ENCODE peak calls at places on chromosomes 3 and 15, in nine cellular contexts. One of them, this sample, is unnamed.

GRCh38 chr15:98529205-98530145 is 118.9 kb upstream of the IGF1R start:
- DNase-seq in left cardiac atrium: no peak
- DNase-seq in HepG2: peak
- DNase-seq in activated naive CD8-positive, alpha-beta T cell treated with anti-CD3 and anti-CD28 coated beads, Interleukin-2, amount 50 U/mL, for 24 hours: no peak
- DNase-seq in neural crest cell: no peak
- DNase-seq in GM10248: no peak
- DNase-seq in stomach: no peak
- DNase-seq in GM23338: no peak
- DNase-seq in NCI-H774: no peak
- DNase-seq in this sample: no peak

GRCh38 chr3:68135145-68135544 is 480.7 kb upstream of the SUCLG2 start:
- DNase-seq in NCI-H774: no peak
- DNase-seq in GM10248: no peak
- DNase-seq in neural crest cell: no peak
- DNase-seq in activated naive CD8-positive, alpha-beta T cell treated with anti-CD3 and anti-CD28 coated beads, Interleukin-2, amount 50 U/mL, for 24 hours: no peak
- DNase-seq in stomach: no peak
- DNase-seq in left cardiac atrium: no peak
- DNase-seq in HepG2: no peak
- DNase-seq in GM23338: no peak
- DNase-seq in this sample: no peak

GRCh38 chr15:81987628-81988027 is 58.2 kb downstream of the MEX3B start:
- DNase-seq in GM23338: no peak
- DNase-seq in NCI-H774: no peak
- DNase-seq in left cardiac atrium: no peak
- DNase-seq in HepG2: no peak
- DNase-seq in stomach: no peak
- DNase-seq in activated naive CD8-positive, alpha-beta T cell treated with anti-CD3 and anti-CD28 coated beads, Interleukin-2, amount 50 U/mL, for 24 hours: no peak
- DNase-seq in neural crest cell: no peak
- DNase-seq in GM10248: no peak
- DNase-seq in this sample: no peak

GRCh38 chr3:141457624-141458236 is 29.1 kb upstream of the RASA2 start:
- DNase-seq in stomach: no peak
- DNase-seq in neural crest cell: no peak
- DNase-seq in left cardiac atrium: no peak
- DNase-seq in GM10248: no peak
- DNase-seq in HepG2: peak
- DNase-seq in NCI-H774: no peak
- DNase-seq in activated naive CD8-positive, alpha-beta T cell treated with anti-CD3 and anti-CD28 coated beads, Interleukin-2, amount 50 U/mL, for 24 hours: no peak
- DNase-seq in GM23338: no peak
- DNase-seq in this sample: no peak

GRCh38 chr15:31277335-31278055 is 49.1 kb upstream of the KLF13 start:
- DNase-seq in HepG2: no peak
- DNase-seq in GM23338: no peak
- DNase-seq in GM10248: no peak
- DNase-seq in neural crest cell: no peak
- DNase-seq in left cardiac atrium: no peak
- DNase-seq in NCI-H774: no peak
- DNase-seq in stomach: peak
- DNase-seq in activated naive CD8-positive, alpha-beta T cell treated with anti-CD3 and anti-CD28 coated beads, Interleukin-2, amount 50 U/mL, for 24 hours: no peak
- DNase-seq in this sample: no peak

GRCh38 chr15:81400640-81401236 is 26.7 kb upstream of the TMC3 start:
- DNase-seq in left cardiac atrium: no peak
- DNase-seq in GM23338: peak
- DNase-seq in stomach: no peak
- DNase-seq in NCI-H774: peak
- DNase-seq in neural crest cell: peak
- DNase-seq in HepG2: peak
- DNase-seq in GM10248: peak
- DNase-seq in activated naive CD8-positive, alpha-beta T cell treated with anti-CD3 and anti-CD28 coated beads, Interleukin-2, amount 50 U/mL, for 24 hours: no peak
- DNase-seq in this sample: no peak

GRCh38 chr15:29972051-29972450 is 110.7 kb upstream of the GOLGA8J start:
- DNase-seq in GM23338: no peak
- DNase-seq in activated naive CD8-positive, alpha-beta T cell treated with anti-CD3 and anti-CD28 coated beads, Interleukin-2, amount 50 U/mL, for 24 hours: no peak
- DNase-seq in GM10248: no peak
- DNase-seq in neural crest cell: no peak
- DNase-seq in stomach: no peak
- DNase-seq in left cardiac atrium: no peak
- DNase-seq in HepG2: no peak
- DNase-seq in NCI-H774: no peak
- DNase-seq in this sample: no peak

GRCh38 chr15:43127752-43128151 is 5.6 kb upstream of the TMEM62 start:
- DNase-seq in left cardiac atrium: no peak
- DNase-seq in HepG2: peak
- DNase-seq in stomach: no peak
- DNase-seq in activated naive CD8-positive, alpha-beta T cell treated with anti-CD3 and anti-CD28 coated beads, Interleukin-2, amount 50 U/mL, for 24 hours: no peak
- DNase-seq in neural crest cell: no peak
- DNase-seq in GM10248: no peak
- DNase-seq in NCI-H774: peak
- DNase-seq in GM23338: no peak
- DNase-seq in this sample: no peak

GRCh38 chr15:40436116-40436891 is 4.4 kb upstream of the BAHD1 start:
- DNase-seq in left cardiac atrium: no peak
- DNase-seq in neural crest cell: no peak
- DNase-seq in GM10248: no peak
- DNase-seq in NCI-H774: no peak
- DNase-seq in activated naive CD8-positive, alpha-beta T cell treated with anti-CD3 and anti-CD28 coated beads, Interleukin-2, amount 50 U/mL, for 24 hours: no peak
- DNase-seq in HepG2: no peak
- DNase-seq in GM23338: peak
- DNase-seq in stomach: no peak
- DNase-seq in this sample: no peak

GRCh38 chr3:124246949-124247348 is 255.0 kb upstream of the ROPN1 start:
- DNase-seq in GM23338: peak
- DNase-seq in activated naive CD8-positive, alpha-beta T cell treated with anti-CD3 and anti-CD28 coated beads, Interleukin-2, amount 50 U/mL, for 24 hours: no peak
- DNase-seq in stomach: no peak
- DNase-seq in HepG2: peak
- DNase-seq in left cardiac atrium: no peak
- DNase-seq in GM10248: peak
- DNase-seq in NCI-H774: no peak
- DNase-seq in neural crest cell: no peak
- DNase-seq in this sample: no peak

GRCh38 chr3:54830658-54831057 is 97.2 kb downstream of the LRTM1 start:
- DNase-seq in activated naive CD8-positive, alpha-beta T cell treated with anti-CD3 and anti-CD28 coated beads, Interleukin-2, amount 50 U/mL, for 24 hours: peak
- DNase-seq in stomach: no peak
- DNase-seq in GM10248: peak
- DNase-seq in left cardiac atrium: no peak
- DNase-seq in neural crest cell: peak
- DNase-seq in NCI-H774: no peak
- DNase-seq in HepG2: peak
- DNase-seq in GM23338: peak
- DNase-seq in this sample: no peak

GRCh38 chr3:185401319-185401955 is 38.5 kb downstream of the MAP3K13 start:
- DNase-seq in activated naive CD8-positive, alpha-beta T cell treated with anti-CD3 and anti-CD28 coated beads, Interleukin-2, amount 50 U/mL, for 24 hours: no peak
- DNase-seq in left cardiac atrium: no peak
- DNase-seq in GM10248: no peak
- DNase-seq in NCI-H774: no peak
- DNase-seq in GM23338: no peak
- DNase-seq in stomach: no peak
- DNase-seq in neural crest cell: no peak
- DNase-seq in HepG2: no peak
- DNase-seq in this sample: no peak

GRCh38 chr3:23496165-23496564 is 293.0 kb downstream of the UBE2E2 start:
- DNase-seq in activated naive CD8-positive, alpha-beta T cell treated with anti-CD3 and anti-CD28 coated beads, Interleukin-2, amount 50 U/mL, for 24 hours: no peak
- DNase-seq in HepG2: no peak
- DNase-seq in left cardiac atrium: no peak
- DNase-seq in GM23338: no peak
- DNase-seq in neural crest cell: no peak
- DNase-seq in stomach: no peak
- DNase-seq in NCI-H774: no peak
- DNase-seq in GM10248: peak
- DNase-seq in this sample: no peak

GRCh38 chr3:157132936-157133335 is 27.0 kb downstream of the CCNL1 start:
- DNase-seq in GM23338: no peak
- DNase-seq in stomach: no peak
- DNase-seq in GM10248: no peak
- DNase-seq in HepG2: no peak
- DNase-seq in left cardiac atrium: no peak
- DNase-seq in activated naive CD8-positive, alpha-beta T cell treated with anti-CD3 and anti-CD28 coated beads, Interleukin-2, amount 50 U/mL, for 24 hours: no peak
- DNase-seq in NCI-H774: no peak
- DNase-seq in neural crest cell: no peak
- DNase-seq in this sample: no peak

GRCh38 chr15:67242665-67243064 is 11.8 kb downstream of the AAGAB start:
- DNase-seq in GM10248: no peak
- DNase-seq in left cardiac atrium: no peak
- DNase-seq in NCI-H774: no peak
- DNase-seq in neural crest cell: no peak
- DNase-seq in HepG2: no peak
- DNase-seq in activated naive CD8-positive, alpha-beta T cell treated with anti-CD3 and anti-CD28 coated beads, Interleukin-2, amount 50 U/mL, for 24 hours: no peak
- DNase-seq in stomach: no peak
- DNase-seq in GM23338: peak
- DNase-seq in this sample: no peak

GRCh38 chr3:152271465-152272035 is 2.8 kb downstream of the MBNL1 start:
- DNase-seq in stomach: no peak
- DNase-seq in neural crest cell: no peak
- DNase-seq in activated naive CD8-positive, alpha-beta T cell treated with anti-CD3 and anti-CD28 coated beads, Interleukin-2, amount 50 U/mL, for 24 hours: no peak
- DNase-seq in GM10248: no peak
- DNase-seq in left cardiac atrium: no peak
- DNase-seq in HepG2: no peak
- DNase-seq in NCI-H774: no peak
- DNase-seq in GM23338: no peak
- DNase-seq in this sample: no peak

GRCh38 chr3:50493086-50493485 is 10.3 kb downstream of the CACNA2D2 start:
- DNase-seq in neural crest cell: no peak
- DNase-seq in activated naive CD8-positive, alpha-beta T cell treated with anti-CD3 and anti-CD28 coated beads, Interleukin-2, amount 50 U/mL, for 24 hours: no peak
- DNase-seq in HepG2: no peak
- DNase-seq in GM10248: no peak
- DNase-seq in NCI-H774: no peak
- DNase-seq in stomach: no peak
- DNase-seq in GM23338: no peak
- DNase-seq in left cardiac atrium: no peak
- DNase-seq in this sample: no peak

GRCh38 chr3:65412591-65412990 is 626.1 kb downstream of the MAGI1 start:
- DNase-seq in left cardiac atrium: peak
- DNase-seq in neural crest cell: no peak
- DNase-seq in NCI-H774: peak
- DNase-seq in activated naive CD8-positive, alpha-beta T cell treated with anti-CD3 and anti-CD28 coated beads, Interleukin-2, amount 50 U/mL, for 24 hours: no peak
- DNase-seq in GM10248: no peak
- DNase-seq in HepG2: peak
- DNase-seq in stomach: peak
- DNase-seq in GM23338: peak
- DNase-seq in this sample: peak

GRCh38 chr15:69930754-69931153 is 167.0 kb downstream of the TLE3 start:
- DNase-seq in GM23338: no peak
- DNase-seq in GM10248: no peak
- DNase-seq in HepG2: no peak
- DNase-seq in left cardiac atrium: no peak
- DNase-seq in neural crest cell: no peak
- DNase-seq in activated naive CD8-positive, alpha-beta T cell treated with anti-CD3 and anti-CD28 coated beads, Interleukin-2, amount 50 U/mL, for 24 hours: no peak
- DNase-seq in stomach: no peak
- DNase-seq in NCI-H774: no peak
- DNase-seq in this sample: no peak

GRCh38 chr3:46695962-46696922 is 2.8 kb upstream of the ALS2CL start:
- DNase-seq in NCI-H774: no peak
- DNase-seq in GM23338: no peak
- DNase-seq in GM10248: no peak
- DNase-seq in left cardiac atrium: peak
- DNase-seq in stomach: no peak
- DNase-seq in HepG2: no peak
- DNase-seq in neural crest cell: no peak
- DNase-seq in activated naive CD8-positive, alpha-beta T cell treated with anti-CD3 and anti-CD28 coated beads, Interleukin-2, amount 50 U/mL, for 24 hours: no peak
- DNase-seq in this sample: peak

GRCh38 chr3:105458518-105459215 is 92.0 kb downstream of the ALCAM start:
- DNase-seq in GM23338: no peak
- DNase-seq in left cardiac atrium: no peak
- DNase-seq in NCI-H774: no peak
- DNase-seq in stomach: no peak
- DNase-seq in GM10248: no peak
- DNase-seq in activated naive CD8-positive, alpha-beta T cell treated with anti-CD3 and anti-CD28 coated beads, Interleukin-2, amount 50 U/mL, for 24 hours: no peak
- DNase-seq in HepG2: no peak
- DNase-seq in neural crest cell: no peak
- DNase-seq in this sample: no peak

GRCh38 chr3:123723527-123724168 is 138.8 kb upstream of the HACD2 start:
- DNase-seq in NCI-H774: peak
- DNase-seq in stomach: peak
- DNase-seq in neural crest cell: peak
- DNase-seq in left cardiac atrium: no peak
- DNase-seq in GM23338: peak
- DNase-seq in HepG2: peak
- DNase-seq in GM10248: peak
- DNase-seq in activated naive CD8-positive, alpha-beta T cell treated with anti-CD3 and anti-CD28 coated beads, Interleukin-2, amount 50 U/mL, for 24 hours: peak
- DNase-seq in this sample: no peak

GRCh38 chr15:91867581-91868026 is 14.1 kb downstream of the SLCO3A1 start:
- DNase-seq in GM10248: no peak
- DNase-seq in neural crest cell: no peak
- DNase-seq in stomach: peak
- DNase-seq in HepG2: no peak
- DNase-seq in NCI-H774: no peak
- DNase-seq in left cardiac atrium: peak
- DNase-seq in activated naive CD8-positive, alpha-beta T cell treated with anti-CD3 and anti-CD28 coated beads, Interleukin-2, amount 50 U/mL, for 24 hours: no peak
- DNase-seq in GM23338: peak
- DNase-seq in this sample: peak

GRCh38 chr3:154956815-154957214 is 123.3 kb upstream of the MME start:
- DNase-seq in activated naive CD8-positive, alpha-beta T cell treated with anti-CD3 and anti-CD28 coated beads, Interleukin-2, amount 50 U/mL, for 24 hours: no peak
- DNase-seq in GM10248: no peak
- DNase-seq in HepG2: no peak
- DNase-seq in neural crest cell: no peak
- DNase-seq in NCI-H774: no peak
- DNase-seq in left cardiac atrium: no peak
- DNase-seq in stomach: no peak
- DNase-seq in GM23338: no peak
- DNase-seq in this sample: no peak

GRCh38 chr15:89767411-89767915 is 8.7 kb upstream of the MESP2 start:
- DNase-seq in stomach: peak
- DNase-seq in neural crest cell: no peak
- DNase-seq in left cardiac atrium: no peak
- DNase-seq in NCI-H774: no peak
- DNase-seq in GM10248: no peak
- DNase-seq in HepG2: no peak
- DNase-seq in activated naive CD8-positive, alpha-beta T cell treated with anti-CD3 and anti-CD28 coated beads, Interleukin-2, amount 50 U/mL, for 24 hours: no peak
- DNase-seq in GM23338: no peak
- DNase-seq in this sample: peak

GRCh38 chr15:37117030-37117429 is 16.7 kb upstream of the MEIS2 start:
- DNase-seq in activated naive CD8-positive, alpha-beta T cell treated with anti-CD3 and anti-CD28 coated beads, Interleukin-2, amount 50 U/mL, for 24 hours: no peak
- DNase-seq in neural crest cell: no peak
- DNase-seq in stomach: no peak
- DNase-seq in GM23338: no peak
- DNase-seq in NCI-H774: no peak
- DNase-seq in GM10248: no peak
- DNase-seq in HepG2: no peak
- DNase-seq in left cardiac atrium: no peak
- DNase-seq in this sample: no peak

GRCh38 chr15:71051539-71051938 is 63.7 kb upstream of the THSD4 start:
- DNase-seq in HepG2: no peak
- DNase-seq in GM23338: no peak
- DNase-seq in GM10248: no peak
- DNase-seq in NCI-H774: no peak
- DNase-seq in neural crest cell: no peak
- DNase-seq in activated naive CD8-positive, alpha-beta T cell treated with anti-CD3 and anti-CD28 coated beads, Interleukin-2, amount 50 U/mL, for 24 hours: no peak
- DNase-seq in stomach: no peak
- DNase-seq in left cardiac atrium: peak
- DNase-seq in this sample: peak

GRCh38 chr3:158918008-158918407 is 116.2 kb downstream of the MFSD1 start:
- DNase-seq in GM23338: peak
- DNase-seq in stomach: peak
- DNase-seq in neural crest cell: peak
- DNase-seq in HepG2: peak
- DNase-seq in GM10248: peak
- DNase-seq in left cardiac atrium: no peak
- DNase-seq in NCI-H774: peak
- DNase-seq in activated naive CD8-positive, alpha-beta T cell treated with anti-CD3 and anti-CD28 coated beads, Interleukin-2, amount 50 U/mL, for 24 hours: peak
- DNase-seq in this sample: no peak

GRCh38 chr3:129305592-129306091 is 27.0 kb downstream of the HMCES start:
- DNase-seq in stomach: peak
- DNase-seq in HepG2: no peak
- DNase-seq in neural crest cell: peak
- DNase-seq in left cardiac atrium: peak
- DNase-seq in activated naive CD8-positive, alpha-beta T cell treated with anti-CD3 and anti-CD28 coated beads, Interleukin-2, amount 50 U/mL, for 24 hours: no peak
- DNase-seq in GM10248: peak
- DNase-seq in GM23338: peak
- DNase-seq in NCI-H774: peak
- DNase-seq in this sample: peak

GRCh38 chr15:60155661-60156060 is 151.6 kb downstream of the FOXB1 start:
- DNase-seq in NCI-H774: no peak
- DNase-seq in HepG2: no peak
- DNase-seq in left cardiac atrium: no peak
- DNase-seq in activated naive CD8-positive, alpha-beta T cell treated with anti-CD3 and anti-CD28 coated beads, Interleukin-2, amount 50 U/mL, for 24 hours: no peak
- DNase-seq in GM10248: no peak
- DNase-seq in stomach: no peak
- DNase-seq in GM23338: no peak
- DNase-seq in neural crest cell: no peak
- DNase-seq in this sample: no peak

GRCh38 chr3:112403101-112403500 is 70.1 kb downstream of the CD200 start:
- DNase-seq in GM10248: no peak
- DNase-seq in left cardiac atrium: no peak
- DNase-seq in activated naive CD8-positive, alpha-beta T cell treated with anti-CD3 and anti-CD28 coated beads, Interleukin-2, amount 50 U/mL, for 24 hours: no peak
- DNase-seq in neural crest cell: no peak
- DNase-seq in HepG2: no peak
- DNase-seq in GM23338: no peak
- DNase-seq in stomach: no peak
- DNase-seq in NCI-H774: no peak
- DNase-seq in this sample: no peak

This sample was measured in Right ventricle myocardium superior.